ENCODE peak calls at places on chromosomes 4 and X, in ten cellular contexts. Z is HTR-8/SVneo; U is NCI-H1048; T is cardiac fibroblast; V is HCT116; G is CD8-positive, alpha-beta T cell; C is GM12891; K is right lobe of liver; Q is tibial nerve; Y is astrocyte of the spinal cord. M is an unnamed sample.

GRCh38 chr4:166594326-166594946 is 639.9 kb downstream of the SPOCK3 start:
- DNase-seq in Z (peak), U (peak), T (peak), V (peak), G (no peak), C (peak), K (no peak), Q (no peak), Y (peak), M (no peak)

GRCh38 chr4:99341426-99341825 is 11.1 kb downstream of the ADH1C start:
- DNase-seq in Z (no peak), U (no peak), T (no peak), V (no peak), G (no peak), C (no peak), K (no peak), Q (no peak), Y (no peak), M (no peak)

GRCh38 chr4:41360214-41360910 is 103.6 kb downstream of the UCHL1 start:
- DNase-seq in Z (no peak), U (peak), T (peak), V (no peak), G (no peak), C (no peak), K (peak), Q (no peak), Y (peak), M (no peak)

GRCh38 chrX:470686-471085 is 84.0 kb upstream of the PPP2R3B start:
- DNase-seq in Z (no peak), U (no peak), T (no peak), V (no peak), G (no peak), C (no peak), K (no peak), Q (no peak), Y (no peak), M (no peak)

GRCh38 chrX:15336023-15336413 is 695 bp upstream of the PIGA start:
- DNase-seq in Z (no peak), U (no peak), T (peak), V (no peak), G (no peak), C (no peak), K (no peak), Q (peak), Y (peak), M (peak)

GRCh38 chr4:182569561-182569960 is 326.4 kb downstream of the TENM3 start:
- DNase-seq in Z (no peak), U (no peak), T (no peak), V (no peak), G (no peak), C (no peak), K (no peak), Q (no peak), Y (no peak), M (no peak)

GRCh38 chrX:117969337-117969736 is 147.3 kb downstream of the KLHL13 start:
- DNase-seq in Z (no peak), U (no peak), T (no peak), V (no peak), G (no peak), C (no peak), K (no peak), Q (no peak), Y (no peak), M (no peak)

GRCh38 chr4:926538-926937 is 5.6 kb downstream of the GAK start:
- DNase-seq in Z (no peak), U (no peak), T (no peak), V (no peak), G (no peak), C (no peak), K (no peak), Q (no peak), Y (no peak), M (no peak)

GRCh38 chrX:41110801-41111625 is 25.8 kb downstream of the USP9X start:
- DNase-seq in Z (no peak), U (no peak), T (peak), V (no peak), G (no peak), C (no peak), K (no peak), Q (no peak), Y (no peak), M (no peak)

GRCh38 chr4:25949166-25949748 is 35.2 kb downstream of the SMIM20 start:
- DNase-seq in Z (no peak), U (no peak), T (no peak), V (no peak), G (no peak), C (no peak), K (no peak), Q (no peak), Y (no peak), M (no peak)

GRCh38 chrX:134244043-134244442 is 7.1 kb downstream of the CCDC160 start:
- DNase-seq in Z (no peak), U (no peak), T (peak), V (no peak), G (no peak), C (no peak), K (no peak), Q (no peak), Y (peak), M (peak)

GRCh38 chr4:48962636-48963035 is 23.4 kb upstream of the CWH43 start:
- DNase-seq in Z (no peak), U (no peak), T (no peak), V (no peak), G (no peak), C (no peak), K (no peak), Q (no peak), Y (no peak), M (no peak)

M was measured in foreskin keratinocyte.